ENCODE peak calls at places on chromosomes 5 and 9, in five cellular contexts. I, L, J, B and S are unnamed samples.
A peak's percentile ranks its signal among the peaks of the same experiment; 100 is the strongest.

GRCh38 chr9:110900451-110900850 is 137.8 kb downstream of the LPAR1 start:
- DNase-seq in B (no peak), J (peak; percentile 47), I (no peak), L (no peak), S (no peak)

GRCh38 chr5:143233020-143233419 is 170.5 kb downstream of the NR3C1 start:
- DNase-seq in J (no peak), B (no peak), L (no peak), I (no peak), S (peak; percentile 16)

GRCh38 chr5:28374492-28374934 is 1336.1 kb upstream of the CDH9 start:
- DNase-seq in J (peak; percentile 67), I (no peak), B (no peak), L (peak; percentile 100), S (no peak)

GRCh38 chr5:43485406-43485805 is 1.7 kb upstream of the TMEM267 start:
- DNase-seq in L (no peak), I (peak; percentile 21), B (no peak), J (peak; percentile 26), S (peak; percentile 39)

GRCh38 chr9:80932947-80933346 is 756.4 kb downstream of the TLE1 start:
- DNase-seq in I (no peak), B (no peak), L (no peak), J (no peak), S (no peak)

GRCh38 chr5:43484049-43484849 is 584 bp upstream of the TMEM267 start:
- DNase-seq in B (peak; percentile 94), I (peak; percentile 89), J (peak; percentile 93), L (peak; percentile 89), S (peak; percentile 92)

GRCh38 chr9:6354072-6354686 is 26.0 kb downstream of the TPD52L3 start:
- DNase-seq in J (peak; percentile 54), I (peak; percentile 32), L (peak; percentile 62), B (peak; percentile 44), S (no peak)

GRCh38 chr9:97983524-97984187 is 515 bp downstream of the ANP32B start:
- DNase-seq in I (no peak), J (peak; percentile 9), B (no peak), L (peak; percentile 57), S (peak; percentile 93)

GRCh38 chr9:114981095-114981494 is 50.7 kb upstream of the TNFSF8 start:
- DNase-seq in L (no peak), I (no peak), J (peak; percentile 84), B (no peak), S (no peak)

GRCh38 chr5:82364497-82364896 is 86.3 kb upstream of the RPS23 start:
- DNase-seq in J (peak; percentile 66), L (peak; percentile 24), B (peak; percentile 13), I (no peak), S (no peak)

GRCh38 chr5:88813805-88814584 is 69.0 kb downstream of the MEF2C start:
- DNase-seq in I (no peak), J (peak; percentile 46), B (peak; percentile 18), L (peak; percentile 72), S (no peak)

GRCh38 chr9:74035786-74036185 is 461.3 kb upstream of the RORB start:
- DNase-seq in B (no peak), J (no peak), I (no peak), L (no peak), S (no peak)

GRCh38 chr9:114237247-114237646 is 81.9 kb downstream of the COL27A1 start:
- DNase-seq in L (no peak), I (no peak), J (no peak), B (no peak), S (no peak)

GRCh38 chr5:181133610-181134231 is 2.8 kb upstream of the OR2V1 start:
- DNase-seq in L (no peak), I (peak; percentile 21), J (peak; percentile 97), B (no peak), S (no peak)

GRCh38 chr5:122351416-122352157 is 39.5 kb downstream of the SNCAIP start:
- DNase-seq in L (peak; percentile 1), J (no peak), I (no peak), B (no peak), S (no peak)

GRCh38 chr5:109329296-109330252 is 80.2 kb downstream of the PJA2 start:
- DNase-seq in B (no peak), I (no peak), L (no peak), J (peak; percentile 65), S (no peak)

GRCh38 chr5:40798012-40798855 is at the start of gene PRKAA1:
- DNase-seq in J (peak; percentile 91), B (peak; percentile 92), I (peak; percentile 92), L (peak; percentile 88), S (peak; percentile 99)

GRCh38 chr9:131642496-131643083 is 97.3 kb downstream of the PRRT1B start:
- DNase-seq in L (no peak), J (no peak), B (no peak), I (no peak), S (no peak)

GRCh38 chr5:117246386-117246785 is 671.8 kb upstream of the SEMA6A start:
- DNase-seq in L (no peak), B (no peak), I (no peak), J (no peak), S (no peak)

GRCh38 chr5:165370772-165371171 is 1865.4 kb downstream of the MAT2B start:
- DNase-seq in I (no peak), L (no peak), J (peak; percentile 13), B (no peak), S (no peak)

GRCh38 chr9:128625391-128626145 is 31.1 kb downstream of the DYNC2I2 start:
- DNase-seq in I (no peak), J (no peak), B (no peak), L (no peak), S (no peak)

GRCh38 chr5:159385529-159385928 is 55.2 kb upstream of the IL12B start:
- DNase-seq in I (no peak), B (no peak), L (no peak), J (no peak), S (no peak)

GRCh38 chr9:136806631-136807201 is 1.0 kb upstream of the RABL6 start:
- DNase-seq in J (no peak), L (no peak), I (no peak), B (no peak), S (no peak)